ENCODE peak calls at places on chromosomes 5 and 9, in five cellular contexts. N, Z, J, L and E are unnamed samples.

GRCh38 chr5:135127604-135128240 is 93.7 kb upstream of the PITX1 start:
- DNase-seq in Z (no peak), N (no peak), J (no peak), L (peak; percentile 60), E (no peak)

GRCh38 chr5:16794381-16794913 is 141.6 kb downstream of the MYO10 start:
- DNase-seq in Z (no peak), L (no peak), N (no peak), J (no peak), E (no peak)

GRCh38 chr5:54477941-54478478 is 22.5 kb downstream of the HSPB3 start:
- DNase-seq in J (no peak), L (no peak), N (no peak), Z (no peak), E (no peak)

GRCh38 chr9:136228107-136228875 is 17.3 kb downstream of the QSOX2 start:
- DNase-seq in J (no peak), Z (no peak), L (no peak), N (no peak), E (no peak)

GRCh38 chr9:92196909-92197308 is 81.7 kb upstream of the SPTLC1 start:
- DNase-seq in J (no peak), Z (no peak), L (no peak), N (no peak), E (no peak)

GRCh38 chr9:122392284-122392683 is 21.5 kb downstream of the PTGS1 start:
- DNase-seq in N (no peak), Z (no peak), L (no peak), J (no peak), E (no peak)

GRCh38 chr9:135494791-135495559 is 5.5 kb upstream of the MRPS2 start:
- DNase-seq in Z (no peak), N (peak; percentile 47), J (no peak), L (no peak), E (no peak)

GRCh38 chr5:16913840-16914435 is 22.1 kb downstream of the MYO10 start:
- DNase-seq in J (no peak), Z (peak; percentile 43), N (peak; percentile 76), L (no peak), E (no peak)

GRCh38 chr5:126139086-126139485 is 284.1 kb upstream of the GRAMD2B start:
- DNase-seq in Z (no peak), L (no peak), N (no peak), J (peak; percentile 2), E (no peak)

GRCh38 chr5:155480731-155481131 is 467.2 kb downstream of the KIF4B start:
- DNase-seq in N (no peak), J (no peak), Z (no peak), L (no peak), E (no peak)

GRCh38 chr9:37309136-37309535 is 113.4 kb upstream of the GRHPR start:
- DNase-seq in J (peak; percentile 18), N (no peak), L (no peak), Z (no peak), E (no peak)
- TF ChIP-seq CTCF in J (peak; percentile 53), N (no peak), L (peak; percentile 11), Z (peak; percentile 5), E (peak; percentile 60)

GRCh38 chr9:79691496-79691895 is 119.7 kb downstream of the TLE4 start:
- DNase-seq in L (no peak), N (no peak), J (no peak), Z (no peak), E (no peak)
- H3K27me3 ChIP-seq in L (no peaks in the 10 kb centered on the region), N (no peaks in the 10 kb centered on the region), J (no peaks in the 10 kb centered on the region), Z (no peaks in the 10 kb centered on the region), E (no peaks in the 10 kb centered on the region)

GRCh38 chr9:4861145-4861544 is 68.4 kb downstream of the RCL1 start:
- DNase-seq in L (no peak), J (no peak), Z (no peak), N (no peak), E (no peak)
- H3K36me3 ChIP-seq in L (peaks cover 6% of the 10 kb centered on the region), J (no peaks in the 10 kb centered on the region), Z (no peaks in the 10 kb centered on the region), N (peaks cover 7% of the 10 kb centered on the region), E (peaks cover 6% of the 10 kb centered on the region)

GRCh38 chr9:137354153-137354844 is 52.2 kb upstream of the NRARP start:
- DNase-seq in J (no peak), N (no peak), Z (no peak), L (no peak), E (no peak)
- TF ChIP-seq CTCF in J (no peak), N (no peak), Z (no peak), L (no peak), E (no peak)

GRCh38 chr5:173326501-173326960 is 1.7 kb downstream of the STC2 start:
- DNase-seq in N (no peak), Z (no peak), J (no peak), L (no peak), E (no peak)
- H3K27me3 ChIP-seq in N (no peaks in the 10 kb centered on the region), Z (no peaks in the 10 kb centered on the region), J (peaks cover 51% of the 10 kb centered on the region), L (no peaks in the 10 kb centered on the region), E (no peaks in the 10 kb centered on the region)

DNA sequence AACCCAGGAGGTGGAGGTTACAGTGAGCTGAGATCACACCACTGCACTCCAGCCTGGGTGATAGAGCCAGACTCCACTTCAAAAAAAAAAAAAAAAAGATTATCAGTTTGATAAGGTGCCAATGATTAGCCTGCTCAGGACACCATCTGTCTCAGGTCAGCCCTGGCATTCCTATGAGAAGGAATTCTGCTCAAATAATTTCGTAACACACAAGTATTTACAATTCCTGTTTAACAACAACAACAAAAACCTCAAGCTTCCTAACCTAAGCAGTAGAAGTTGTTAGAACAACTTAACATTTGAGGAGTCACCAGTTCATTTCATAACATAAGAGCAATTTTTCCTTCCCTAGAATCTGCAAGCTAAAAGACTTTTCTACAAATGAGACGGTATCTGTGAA is 85.0 kb downstream of the LHFPL2 start:
- DNase-seq in Z (no peak), N (no peak), L (no peak), J (no peak), E (no peak)
- H3K36me3 ChIP-seq in Z (no peaks in the 10 kb centered on the region), N (no peaks in the 10 kb centered on the region), L (no peaks in the 10 kb centered on the region), J (no peaks in the 10 kb centered on the region), E (no peaks in the 10 kb centered on the region)